ENCODE peak calls at places on chromosomes 7 and 10, in six cellular contexts. Z, V, O, D, M and P are unnamed samples.

GRCh38 chr7:66505009-66505408 is 123.7 kb upstream of the KCTD7 start:
- DNase-seq in Z (no peak), V (no peak), O (no peak), D (no peak), M (no peak), P (no peak)

GRCh38 chr10:8088504-8088903 is 34.0 kb downstream of the GATA3 start:
- DNase-seq in Z (no peak), V (no peak), O (no peak), D (no peak), M (no peak), P (no peak)

GRCh38 chr10:111082102-111082975 is 5.5 kb downstream of the ADRA2A start:
- DNase-seq in Z (peak; percentile 78), V (no peak), O (no peak), D (no peak), M (no peak), P (no peak)

GRCh38 chr7:95718556-95719410 is 53.6 kb upstream of the DYNC1I1 start:
- DNase-seq in Z (no peak), V (no peak), O (peak; percentile 30), D (no peak), M (no peak), P (no peak)

GRCh38 chr7:30843741-30844482 is 67.7 kb upstream of the AQP1 start:
- DNase-seq in Z (no peak), V (no peak), O (no peak), D (no peak), M (no peak), P (no peak)

GRCh38 chr10:132075909-132076577 is 10.3 kb downstream of the JAKMIP3 start:
- DNase-seq in Z (no peak), V (no peak), O (no peak), D (no peak), M (no peak), P (no peak)

GRCh38 chr10:13018171-13018570 is 16.7 kb upstream of the CCDC3 start:
- DNase-seq in Z (no peak), V (peak; percentile 24), O (no peak), D (no peak), M (peak; percentile 83), P (no peak)

GRCh38 chr10:13559124-13559700 is 27.6 kb upstream of the PRPF18 start:
- DNase-seq in Z (no peak), V (no peak), O (no peak), D (no peak), M (no peak), P (no peak)

GRCh38 chr7:155357573-155358041 is 59.9 kb downstream of the INSIG1 start:
- DNase-seq in Z (no peak), V (no peak), O (no peak), D (no peak), M (no peak), P (no peak)

GRCh38 chr7:45930967-45931366 is 9.9 kb upstream of the IGFBP3 start:
- DNase-seq in Z (no peak), V (no peak), O (no peak), D (no peak), M (no peak), P (no peak)

GRCh38 chr7:157411580-157411979 is 74.8 kb downstream of the DNAJB6 start:
- DNase-seq in Z (no peak), V (no peak), O (no peak), D (no peak), M (no peak), P (no peak)

GRCh38 chr10:12638103-12638502 is 288.8 kb downstream of the CAMK1D start:
- DNase-seq in Z (no peak), V (peak; percentile 11), O (peak; percentile 51), D (no peak), M (no peak), P (no peak)

GRCh38 chr10:122419890-122420623 is 34.4 kb upstream of the ARMS2 start:
- DNase-seq in Z (no peak), V (peak; percentile 45), O (no peak), D (peak; percentile 46), M (peak; percentile 22), P (no peak)

GRCh38 chr7:3922175-3922635 is 621.2 kb downstream of the SDK1 start:
- DNase-seq in Z (no peak), V (peak; percentile 24), O (peak; percentile 91), D (peak; percentile 47), M (peak; percentile 99), P (peak; percentile 100)

GRCh38 chr7:76318488-76319353 is 16.2 kb downstream of the HSPB1 start:
- DNase-seq in Z (no peak), V (peak; percentile 76), O (peak; percentile 85), D (peak; percentile 76), M (peak; percentile 91), P (no peak)

GRCh38 chr7:79673969-79674368 is 220.5 kb upstream of the MAGI2 start:
- DNase-seq in Z (no peak), V (no peak), O (no peak), D (no peak), M (no peak), P (no peak)

GRCh38 chr10:60387531-60387930 is 2.1 kb downstream of the ANK3 start:
- DNase-seq in Z (no peak), V (no peak), O (no peak), D (no peak), M (no peak), P (no peak)

GRCh38 chr7:39683216-39683845 is 60.0 kb downstream of the RALA start:
- DNase-seq in Z (no peak), V (no peak), O (peak; percentile 2), D (no peak), M (peak; percentile 17), P (no peak)

GRCh38 chr7:95246935-95247370 is 77.4 kb downstream of the PON1 start:
- DNase-seq in Z (no peak), V (peak; percentile 18), O (peak; percentile 89), D (peak; percentile 29), M (peak; percentile 69), P (peak; percentile 43)

GRCh38 chr10:70190581-70190980 is 20.3 kb upstream of the SAR1A start:
- DNase-seq in Z (no peak), V (no peak), O (no peak), D (no peak), M (no peak), P (peak; percentile 39)

GRCh38 chr10:87660484-87661133 is 931 bp downstream of the PAPSS2 start:
- DNase-seq in Z (no peak), V (no peak), O (peak; percentile 41), D (peak; percentile 43), M (peak; percentile 82), P (no peak)
- H3K4me3 ChIP-seq in Z (peak overlapping the region; percentile 62), V (peak overlapping the region; percentile 83), O (peak overlapping the region; percentile 78), D (peak overlapping the region; percentile 77), M (peak overlapping the region; percentile 91), P (peak overlapping the region; percentile 78)

GRCh38 chr7:42128703-42129102 is 108.3 kb downstream of the GLI3 start:
- DNase-seq in Z (peak; percentile 52), V (no peak), O (peak; percentile 9), D (no peak), M (no peak), P (no peak)
- TF ChIP-seq CTCF in Z (no peak), V (peak; percentile 21), O (no peak), D (no peak), M (peak; percentile 48), P (peak; percentile 42)

GRCh38 chr7:125780153-125780552 is 850.5 kb upstream of the POT1 start:
- DNase-seq in Z (no peak), V (no peak), O (no peak), D (no peak), M (no peak), P (no peak)
- H3K4me3 ChIP-seq in Z (no peak overlapping the region), V (no peak overlapping the region), O (no peak overlapping the region), D (no peak overlapping the region), M (no peak overlapping the region), P (no peak overlapping the region)

GRCh38 chr10:77377034-77377433 is 260.6 kb downstream of the KCNMA1 start:
- DNase-seq in Z (no peak), V (no peak), O (peak; percentile 13), D (no peak), M (peak; percentile 39), P (no peak)

GRCh38 chr10:77380723-77381122 is 256.9 kb downstream of the KCNMA1 start:
- DNase-seq in Z (no peak), V (no peak), O (no peak), D (no peak), M (no peak), P (no peak)

GRCh38 chr10:77374189-77374656 is 263.4 kb downstream of the KCNMA1 start:
- DNase-seq in Z (no peak), V (peak; percentile 53), O (no peak), D (no peak), M (no peak), P (no peak)

GRCh38 chr10:77378950-77379349 is 258.7 kb downstream of the KCNMA1 start:
- DNase-seq in Z (no peak), V (no peak), O (no peak), D (no peak), M (no peak), P (no peak)

GRCh38 chr10:77377678-77378352 is 259.8 kb downstream of the KCNMA1 start:
- DNase-seq in Z (no peak), V (no peak), O (no peak), D (no peak), M (no peak), P (no peak)
- TF ChIP-seq CTCF in Z (no peak), V (no peak), O (no peak), D (no peak), M (no peak), P (no peak)

GRCh38 chr10:73998623-73999622 is 1.0 kb downstream of the VCL start:
- DNase-seq in Z (peak; percentile 92), V (peak; percentile 55), O (peak; percentile 74), D (peak; percentile 67), M (peak; percentile 65), P (no peak)

GRCh38 chr10:73997806-73998622 is at the start of gene VCL:
- DNase-seq in Z (peak; percentile 99), V (peak; percentile 96), O (peak; percentile 98), D (peak; percentile 98), M (peak; percentile 98), P (peak; percentile 92)

GRCh38 chr10:74000892-74001669 is 3.2 kb downstream of the VCL start:
- DNase-seq in Z (no peak), V (no peak), O (no peak), D (no peak), M (no peak), P (no peak)

GRCh38 chr10:73997479-73997805 is 474 bp upstream of the VCL start:
- DNase-seq in Z (no peak), V (no peak), O (no peak), D (no peak), M (no peak), P (no peak)

DNA sequence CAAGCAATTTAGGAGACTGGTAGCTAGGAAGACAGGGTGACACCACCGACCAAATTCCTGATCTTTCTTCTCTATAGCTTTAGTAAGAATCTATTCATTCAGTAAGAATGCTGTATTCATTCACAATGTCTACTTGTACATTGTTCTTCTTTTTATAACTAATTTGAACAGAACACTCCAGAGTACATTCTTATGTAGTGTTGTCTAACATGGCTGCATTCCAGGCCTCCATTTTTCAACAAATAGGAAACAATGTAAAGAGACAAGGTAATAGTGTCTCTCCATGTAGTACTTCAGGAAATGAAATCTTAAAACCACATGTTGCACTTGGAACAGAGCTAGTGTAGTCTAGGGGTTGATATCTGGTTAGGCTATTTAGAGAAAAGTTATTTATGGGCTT is 1.8 kb downstream of the VCL start:
- DNase-seq in Z (no peak), V (no peak), O (no peak), D (no peak), M (no peak), P (no peak)
- H3K4me3 ChIP-seq in Z (peak overlapping the region; percentile 61), V (peak overlapping the region; percentile 94), O (peak overlapping the region; percentile 97), D (peak overlapping the region; percentile 94), M (peak overlapping the region; percentile 97), P (peak overlapping the region; percentile 98)